ENCODE peak calls at places on chromosomes 2 and 18, in eight cellular contexts. One of them, this sample, is unnamed.

GRCh38 chr2:181465686-181466375 is 8.6 kb downstream of the ITGA4 start:
- DNase-seq in CD4-positive, alpha-beta memory T cell: no peak
- DNase-seq in lower leg skin: no peak
- DNase-seq in NCI-H1694: no peak
- DNase-seq in hepatic stellate cell: no peak
- DNase-seq in H54: no peak
- DNase-seq in hypothalamus: no peak
- DNase-seq in RCC 7860: no peak
- DNase-seq in this sample: no peak

GRCh38 chr2:160224060-160224459 is 24.0 kb upstream of the ITGB6 start:
- DNase-seq in CD4-positive, alpha-beta memory T cell: peak
- DNase-seq in lower leg skin: no peak
- DNase-seq in NCI-H1694: no peak
- DNase-seq in hepatic stellate cell: peak
- DNase-seq in H54: peak
- DNase-seq in hypothalamus: no peak
- DNase-seq in RCC 7860: peak
- DNase-seq in this sample: no peak

GRCh38 chr2:38432827-38433606 is 55.9 kb upstream of the ATL2 start:
- DNase-seq in CD4-positive, alpha-beta memory T cell: no peak
- DNase-seq in lower leg skin: no peak
- DNase-seq in NCI-H1694: no peak
- DNase-seq in hepatic stellate cell: no peak
- DNase-seq in H54: no peak
- DNase-seq in hypothalamus: no peak
- DNase-seq in RCC 7860: peak
- DNase-seq in this sample: no peak

GRCh38 chr2:213251618-213252017 is 32.6 kb upstream of the SPAG16 start:
- DNase-seq in CD4-positive, alpha-beta memory T cell: no peak
- DNase-seq in lower leg skin: no peak
- DNase-seq in NCI-H1694: peak
- DNase-seq in hepatic stellate cell: peak
- DNase-seq in H54: no peak
- DNase-seq in hypothalamus: no peak
- DNase-seq in RCC 7860: peak
- DNase-seq in this sample: peak

GRCh38 chr2:25512707-25513106 is 160.7 kb downstream of the DTNB start:
- DNase-seq in CD4-positive, alpha-beta memory T cell: no peak
- DNase-seq in lower leg skin: no peak
- DNase-seq in NCI-H1694: no peak
- DNase-seq in hepatic stellate cell: no peak
- DNase-seq in H54: no peak
- DNase-seq in hypothalamus: no peak
- DNase-seq in RCC 7860: no peak
- DNase-seq in this sample: no peak

GRCh38 chr2:96507957-96508520 is 2.9 kb upstream of the NEURL3 start:
- DNase-seq in CD4-positive, alpha-beta memory T cell: peak
- DNase-seq in lower leg skin: no peak
- DNase-seq in NCI-H1694: peak
- DNase-seq in hepatic stellate cell: peak
- DNase-seq in H54: peak
- DNase-seq in hypothalamus: no peak
- DNase-seq in RCC 7860: peak
- DNase-seq in this sample: peak

GRCh38 chr2:72149556-72150156 is 2.0 kb upstream of the CYP26B1 start:
- DNase-seq in CD4-positive, alpha-beta memory T cell: no peak
- DNase-seq in lower leg skin: no peak
- DNase-seq in NCI-H1694: no peak
- DNase-seq in hepatic stellate cell: no peak
- DNase-seq in H54: no peak
- DNase-seq in hypothalamus: no peak
- DNase-seq in RCC 7860: no peak
- DNase-seq in this sample: peak

GRCh38 chr2:232120911-232121310 is 159.4 kb downstream of the DIS3L2 start:
- DNase-seq in CD4-positive, alpha-beta memory T cell: no peak
- DNase-seq in lower leg skin: no peak
- DNase-seq in NCI-H1694: no peak
- DNase-seq in hepatic stellate cell: no peak
- DNase-seq in H54: no peak
- DNase-seq in hypothalamus: no peak
- DNase-seq in RCC 7860: no peak
- DNase-seq in this sample: no peak

GRCh38 chr2:157809212-157809611 is 66.9 kb downstream of the ACVR1 start:
- DNase-seq in CD4-positive, alpha-beta memory T cell: no peak
- DNase-seq in lower leg skin: no peak
- DNase-seq in NCI-H1694: no peak
- DNase-seq in hepatic stellate cell: peak
- DNase-seq in H54: no peak
- DNase-seq in hypothalamus: no peak
- DNase-seq in RCC 7860: no peak
- DNase-seq in this sample: no peak

GRCh38 chr2:215882689-215883088 is 130.7 kb downstream of the MREG start:
- DNase-seq in CD4-positive, alpha-beta memory T cell: no peak
- DNase-seq in lower leg skin: no peak
- DNase-seq in NCI-H1694: no peak
- DNase-seq in hepatic stellate cell: no peak
- DNase-seq in H54: no peak
- DNase-seq in hypothalamus: no peak
- DNase-seq in RCC 7860: peak
- DNase-seq in this sample: no peak

GRCh38 chr2:237074211-237074993 is 11.3 kb upstream of the COPS8 start:
- DNase-seq in CD4-positive, alpha-beta memory T cell: no peak
- DNase-seq in lower leg skin: no peak
- DNase-seq in NCI-H1694: no peak
- DNase-seq in hepatic stellate cell: no peak
- DNase-seq in H54: no peak
- DNase-seq in hypothalamus: no peak
- DNase-seq in RCC 7860: no peak
- DNase-seq in this sample: no peak

GRCh38 chr2:5472673-5473072 is 219.5 kb upstream of the SOX11 start:
- DNase-seq in CD4-positive, alpha-beta memory T cell: no peak
- DNase-seq in lower leg skin: no peak
- DNase-seq in NCI-H1694: no peak
- DNase-seq in hepatic stellate cell: no peak
- DNase-seq in H54: no peak
- DNase-seq in hypothalamus: no peak
- DNase-seq in RCC 7860: no peak
- DNase-seq in this sample: no peak

GRCh38 chr2:204315236-204315662 is 230.0 kb upstream of the PARD3B start:
- DNase-seq in CD4-positive, alpha-beta memory T cell: no peak
- DNase-seq in lower leg skin: no peak
- DNase-seq in NCI-H1694: peak
- DNase-seq in hepatic stellate cell: no peak
- DNase-seq in H54: no peak
- DNase-seq in hypothalamus: no peak
- DNase-seq in RCC 7860: peak
- DNase-seq in this sample: peak

GRCh38 chr18:79581406-79581805 is 98.2 kb upstream of the CTDP1 start:
- DNase-seq in CD4-positive, alpha-beta memory T cell: no peak
- DNase-seq in lower leg skin: no peak
- DNase-seq in NCI-H1694: no peak
- DNase-seq in hepatic stellate cell: no peak
- DNase-seq in H54: no peak
- DNase-seq in hypothalamus: no peak
- DNase-seq in RCC 7860: no peak
- DNase-seq in this sample: no peak

GRCh38 chr2:182359027-182360011 is 67.5 kb downstream of the PDE1A start:
- DNase-seq in CD4-positive, alpha-beta memory T cell: no peak
- DNase-seq in lower leg skin: no peak
- DNase-seq in NCI-H1694: no peak
- DNase-seq in hepatic stellate cell: no peak
- DNase-seq in H54: no peak
- DNase-seq in hypothalamus: no peak
- DNase-seq in RCC 7860: no peak
- DNase-seq in this sample: no peak

GRCh38 chr2:71603851-71604708 is 150.7 kb downstream of the DYSF start:
- DNase-seq in CD4-positive, alpha-beta memory T cell: no peak
- DNase-seq in lower leg skin: no peak
- DNase-seq in NCI-H1694: no peak
- DNase-seq in hepatic stellate cell: no peak
- DNase-seq in H54: no peak
- DNase-seq in hypothalamus: no peak
- DNase-seq in RCC 7860: no peak
- DNase-seq in this sample: no peak

GRCh38 chr2:237199082-237199481 is 113.4 kb downstream of the COPS8 start:
- DNase-seq in CD4-positive, alpha-beta memory T cell: no peak
- DNase-seq in lower leg skin: peak
- DNase-seq in NCI-H1694: no peak
- DNase-seq in hepatic stellate cell: no peak
- DNase-seq in H54: no peak
- DNase-seq in hypothalamus: no peak
- DNase-seq in RCC 7860: no peak
- DNase-seq in this sample: no peak

GRCh38 chr2:144481666-144482065 is 38.3 kb downstream of the ZEB2 start:
- DNase-seq in CD4-positive, alpha-beta memory T cell: no peak
- DNase-seq in lower leg skin: no peak
- DNase-seq in NCI-H1694: no peak
- DNase-seq in hepatic stellate cell: no peak
- DNase-seq in H54: no peak
- DNase-seq in hypothalamus: no peak
- DNase-seq in RCC 7860: no peak
- DNase-seq in this sample: no peak

GRCh38 chr2:221254281-221254680 is 317.8 kb downstream of the EPHA4 start:
- DNase-seq in CD4-positive, alpha-beta memory T cell: no peak
- DNase-seq in lower leg skin: no peak
- DNase-seq in NCI-H1694: no peak
- DNase-seq in hepatic stellate cell: no peak
- DNase-seq in H54: no peak
- DNase-seq in hypothalamus: no peak
- DNase-seq in RCC 7860: no peak
- DNase-seq in this sample: peak

GRCh38 chr2:217899231-217900009 is 103.4 kb downstream of the TNS1 start:
- DNase-seq in CD4-positive, alpha-beta memory T cell: no peak
- DNase-seq in lower leg skin: peak
- DNase-seq in NCI-H1694: peak
- DNase-seq in hepatic stellate cell: peak
- DNase-seq in H54: peak
- DNase-seq in hypothalamus: no peak
- DNase-seq in RCC 7860: peak
- DNase-seq in this sample: no peak

GRCh38 chr2:187500585-187501359 is 52.7 kb upstream of the CALCRL start:
- DNase-seq in CD4-positive, alpha-beta memory T cell: no peak
- DNase-seq in lower leg skin: no peak
- DNase-seq in NCI-H1694: no peak
- DNase-seq in hepatic stellate cell: no peak
- DNase-seq in H54: no peak
- DNase-seq in hypothalamus: no peak
- DNase-seq in RCC 7860: peak
- DNase-seq in this sample: no peak

GRCh38 chr2:110157153-110157793 is 41.7 kb upstream of the MALL start:
- DNase-seq in CD4-positive, alpha-beta memory T cell: no peak
- DNase-seq in lower leg skin: no peak
- DNase-seq in NCI-H1694: peak
- DNase-seq in hepatic stellate cell: peak
- DNase-seq in H54: peak
- DNase-seq in hypothalamus: no peak
- DNase-seq in RCC 7860: peak
- DNase-seq in this sample: peak

GRCh38 chr2:174176898-174177297 is 71.4 kb downstream of the OLA1 start:
- DNase-seq in CD4-positive, alpha-beta memory T cell: no peak
- DNase-seq in lower leg skin: no peak
- DNase-seq in NCI-H1694: no peak
- DNase-seq in hepatic stellate cell: no peak
- DNase-seq in H54: no peak
- DNase-seq in hypothalamus: no peak
- DNase-seq in RCC 7860: peak
- DNase-seq in this sample: peak

GRCh38 chr2:84338069-84338468 is 121.0 kb downstream of the SUCLG1 start:
- DNase-seq in CD4-positive, alpha-beta memory T cell: no peak
- DNase-seq in lower leg skin: no peak
- DNase-seq in NCI-H1694: peak
- DNase-seq in hepatic stellate cell: no peak
- DNase-seq in H54: no peak
- DNase-seq in hypothalamus: no peak
- DNase-seq in RCC 7860: no peak
- DNase-seq in this sample: peak

GRCh38 chr2:232210306-232210705 is 168.2 kb upstream of the ALPP start:
- DNase-seq in CD4-positive, alpha-beta memory T cell: no peak
- DNase-seq in lower leg skin: no peak
- DNase-seq in NCI-H1694: no peak
- DNase-seq in hepatic stellate cell: no peak
- DNase-seq in H54: no peak
- DNase-seq in hypothalamus: no peak
- DNase-seq in RCC 7860: no peak
- DNase-seq in this sample: no peak

This sample was measured in NCI-H2171 treated with DMSO at 0.1 percent for 48 hours.